ENCODE peak calls at places on chromosomes 12 and 14, in four cellular contexts. N is heart right ventricle, X is psoas muscle, Q is HCT116. A is an unnamed sample.
A peak's percentile ranks its signal among the peaks of the same experiment; 100 is the strongest.

GRCh38 chr12:89571481-89572190 is 45.8 kb upstream of the POC1B start:
- DNase-seq in N (no peak), X (no peak), Q (no peak), A (no peak)

GRCh38 chr12:132596016-132596415 is 14.4 kb downstream of the LRCOL1 start:
- DNase-seq in N (no peak), X (no peak), Q (no peak), A (no peak)

GRCh38 chr12:31215521-31216232 is 110.3 kb downstream of the SINHCAF start:
- DNase-seq in N (peak; percentile 68), X (no peak), Q (no peak), A (no peak)

GRCh38 chr14:104179564-104180129 is 41.3 kb downstream of the KIF26A start:
- DNase-seq in N (no peak), X (no peak), Q (no peak), A (no peak)

GRCh38 chr12:47736877-47737676 is 11.8 kb upstream of the ENDOU start:
- DNase-seq in N (peak; percentile 91), X (peak; percentile 92), Q (no peak), A (peak; percentile 45)

GRCh38 chr12:123445388-123446344 is 9.2 kb upstream of the RILPL2 start:
- DNase-seq in N (peak; percentile 28), X (no peak), Q (no peak), A (no peak)

GRCh38 chr12:30774599-30774998 is 19.8 kb upstream of the CAPRIN2 start:
- DNase-seq in N (no peak), X (no peak), Q (no peak), A (no peak)

GRCh38 chr14:93072659-93073365 is 42.9 kb downstream of the ITPK1 start:
- DNase-seq in N (no peak), X (no peak), Q (no peak), A (peak; percentile 56)

GRCh38 chr14:91237219-91237618 is 7.3 kb downstream of the GPR68 start:
- DNase-seq in N (no peak), X (no peak), Q (no peak), A (no peak)

GRCh38 chr14:38357557-38357956 is 101.7 kb upstream of the CLEC14A start:
- DNase-seq in N (no peak), X (no peak), Q (no peak), A (peak; percentile 1)

GRCh38 chr14:38143170-38143569 is 64.5 kb upstream of the SSTR1 start:
- DNase-seq in N (no peak), X (no peak), Q (no peak), A (no peak)

GRCh38 chr14:53278602-53279506 is 125.7 kb upstream of the DDHD1 start:
- DNase-seq in N (no peak), X (no peak), Q (no peak), A (no peak)

GRCh38 chr14:68936476-68936875 is 42.6 kb downstream of the ACTN1 start:
- DNase-seq in N (no peak), X (no peak), Q (no peak), A (no peak)
- H3K4me1 ChIP-seq in N (peaks cover 59% of the 10 kb centered on the region), X (peaks cover 37% of the 10 kb centered on the region), Q (peaks cover 40% of the 10 kb centered on the region), A (no peaks in the 10 kb centered on the region)

GRCh38 chr14:89486961-89487360 is 69.9 kb upstream of the FOXN3 start:
- DNase-seq in N (no peak), X (no peak), Q (no peak), A (no peak)

GRCh38 chr14:89486505-89486904 is 69.5 kb upstream of the FOXN3 start:
- DNase-seq in N (no peak), X (no peak), Q (no peak), A (no peak)

GRCh38 chr14:89491701-89492381 is 74.8 kb upstream of the FOXN3 start:
- DNase-seq in N (no peak), X (no peak), Q (no peak), A (no peak)

GRCh38 chr14:89493406-89493805 is 76.4 kb upstream of the FOXN3 start:
- DNase-seq in N (no peak), X (no peak), Q (no peak), A (no peak)

GRCh38 chr14:89489796-89490506 is 72.9 kb upstream of the FOXN3 start:
- DNase-seq in N (no peak), X (no peak), Q (no peak), A (no peak)
- H3K4me3 ChIP-seq in N (no peak overlapping the region), X (peak overlapping the region; percentile 60), Q (no peak overlapping the region), A (no peak overlapping the region)

GRCh38 chr12:111428728-111429175 is 23.0 kb downstream of the SH2B3 start:
- DNase-seq in N (peak; percentile 74), X (peak; percentile 76), Q (no peak), A (no peak)
- H3K4me1 ChIP-seq in N (peaks cover 60% of the 10 kb centered on the region), X (peaks cover 43% of the 10 kb centered on the region), Q (peaks cover 22% of the 10 kb centered on the region), A (peaks cover 21% of the 10 kb centered on the region)

GRCh38 chr12:121240484-121241202 is 30.7 kb downstream of the P2RX4 start:
- DNase-seq in N (peak; percentile 79), X (peak; percentile 84), Q (no peak), A (peak; percentile 59)
- H3K4me3 ChIP-seq in N (peak overlapping the region; percentile 40), X (peak overlapping the region; percentile 29), Q (no peak overlapping the region), A (no peak overlapping the region)

GRCh38 chr12:95204141-95204866 is 13.0 kb downstream of the FGD6 start:
- DNase-seq in N (no peak), X (no peak), Q (peak; percentile 96), A (peak; percentile 49)
- H3K4me1 ChIP-seq in N (peaks cover 5% of the 10 kb centered on the region), X (peaks cover 10% of the 10 kb centered on the region), Q (peaks cover 62% of the 10 kb centered on the region), A (no peaks in the 10 kb centered on the region)

DNA sequence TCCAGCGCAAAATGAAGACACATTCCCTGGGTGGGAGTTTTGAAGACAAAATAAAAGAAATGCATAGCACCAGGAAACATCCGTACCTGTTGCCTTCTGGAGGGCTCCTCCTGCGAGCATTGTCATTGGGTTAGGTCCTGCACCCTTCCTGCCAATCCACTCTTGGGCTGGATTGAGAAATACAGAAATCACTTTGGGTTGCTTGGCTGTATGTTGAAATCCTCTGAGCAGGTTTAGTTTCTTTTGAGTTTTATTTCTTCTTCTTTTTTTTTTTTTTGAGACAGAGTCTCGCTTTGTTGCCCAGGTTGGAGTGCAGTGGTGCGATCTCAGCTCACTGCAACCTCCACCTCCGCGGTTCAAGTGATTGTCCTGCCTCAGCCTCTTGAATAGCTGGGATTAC is 67.6 kb downstream of the ARF6 start:
- DNase-seq in N (no peak), X (no peak), Q (no peak), A (no peak)
- H3K4me3 ChIP-seq in N (no peak overlapping the region), X (no peak overlapping the region), Q (no peak overlapping the region), A (no peak overlapping the region)

GRCh38 chr14:68690106-68690960 is 102.5 kb downstream of the ZFP36L1 start:
- DNase-seq in N (no peak), X (no peak), Q (no peak), A (no peak)

GRCh38 chr14:68689426-68689825 is 103.4 kb downstream of the ZFP36L1 start:
- DNase-seq in N (no peak), X (peak; percentile 43), Q (no peak), A (no peak)

GRCh38 chr14:68686724-68687123 is 106.1 kb downstream of the ZFP36L1 start:
- DNase-seq in N (no peak), X (no peak), Q (no peak), A (no peak)

GRCh38 chr14:68687746-68688145 is 105.1 kb downstream of the ZFP36L1 start:
- DNase-seq in N (no peak), X (no peak), Q (peak; percentile 70), A (no peak)

DNA sequence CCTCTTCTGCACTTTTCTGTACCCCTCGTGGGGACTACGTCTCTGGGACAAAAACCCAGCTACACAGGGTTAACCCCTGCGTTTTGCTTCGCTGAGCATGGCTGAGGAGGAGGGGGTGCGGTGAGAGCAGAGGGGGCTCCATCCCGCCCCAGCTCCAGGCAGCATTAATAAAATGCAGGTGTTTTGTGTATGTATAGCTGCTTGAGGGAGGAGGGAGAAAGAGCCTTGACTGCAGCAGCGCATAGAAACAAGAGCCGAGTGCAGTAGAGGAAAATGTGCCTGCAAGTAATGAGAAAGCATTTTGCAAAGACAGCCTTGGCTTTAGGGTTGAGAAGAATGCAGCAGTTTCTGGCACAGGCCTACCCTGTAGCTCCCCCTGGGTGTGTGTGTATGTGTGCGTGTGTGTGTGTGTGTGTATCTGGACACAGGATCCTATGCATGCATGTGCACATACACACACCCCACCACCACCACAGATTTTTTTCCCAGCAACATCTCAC is 103.9 kb downstream of the ZFP36L1 start:
- DNase-seq in N (no peak), X (no peak), Q (no peak), A (no peak)
- H3K4me1 ChIP-seq in N (peaks cover 8% of the 10 kb centered on the region), X (peaks cover 12% of the 10 kb centered on the region), Q (peaks cover 35% of the 10 kb centered on the region), A (no peaks in the 10 kb centered on the region)

GRCh38 chr14:77372304-77372841 is 4.5 kb downstream of the TMED8 start:
- DNase-seq in N (no peak), X (no peak), Q (no peak), A (peak; percentile 3)
- H3K4me3 ChIP-seq in N (no peak overlapping the region), X (no peak overlapping the region), Q (no peak overlapping the region), A (no peak overlapping the region)